ENCODE peak calls at places on chromosomes 16 and 17, in seven cellular contexts. V is activated T-cell treated with anti-CD3 and anti-CD28 coated beads, Interleukin-2, amount 50 U/mL, for 72 hours; W is ACHN; H is substantia nigra; S is heart left ventricle; Y is GM03348; I is hepatocyte. Z is an unnamed sample.

GRCh38 chr17:57369509-57369945 is 113.2 kb downstream of the MSI2 start:
- DNase-seq in V (no peak), W (peak), H (no peak), S (no peak), Y (no peak), I (no peak), Z (no peak)

GRCh38 chr17:20989481-20989880 is 53.3 kb downstream of the USP22 start:
- DNase-seq in V (no peak), W (no peak), H (no peak), S (no peak), Y (no peak), I (no peak), Z (no peak)

GRCh38 chr16:66044089-66044488 is 322.4 kb upstream of the CDH5 start:
- DNase-seq in V (no peak), W (no peak), H (no peak), S (no peak), Y (no peak), I (no peak), Z (no peak)

GRCh38 chr17:6521636-6522035 is 34.7 kb downstream of the PITPNM3 start:
- DNase-seq in V (no peak), W (no peak), H (no peak), S (no peak), Y (no peak), I (no peak), Z (no peak)

GRCh38 chr17:77346765-77347164 is 206.0 kb downstream of the SEC14L1 start:
- DNase-seq in V (no peak), W (no peak), H (no peak), S (no peak), Y (no peak), I (no peak), Z (no peak)

GRCh38 chr16:74071996-74072559 is 224.5 kb upstream of the PSMD7 start:
- DNase-seq in V (no peak), W (no peak), H (no peak), S (no peak), Y (no peak), I (peak), Z (no peak)

GRCh38 chr16:84380405-84380804 is 12.1 kb downstream of the ATP2C2 start:
- DNase-seq in V (no peak), W (no peak), H (no peak), S (no peak), Y (no peak), I (no peak), Z (no peak)

GRCh38 chr17:78434455-78435329 is 56.2 kb downstream of the PGS1 start:
- DNase-seq in V (no peak), W (no peak), H (no peak), S (no peak), Y (no peak), I (no peak), Z (no peak)

Z was measured in activated CD4-positive, alpha-beta T cell treated with anti-CD3 and anti-CD28 coated beads for 24 hours.